ENCODE peak calls at places on chromosomes 4 and X, in five cellular contexts. S is ovary, K is IMR-90, B is heart left ventricle, X is mammary epithelial cell. T is an unnamed sample. For H3K27me3, the result is how much of the 10 kb centered on the place peaks cover.

GRCh38 chrX:129961180-129962083 is 21.0 kb upstream of the BCORL1 start:
- DNase-seq in S (no peak), K (no peak), B (peak), X (peak), T (no peak)

GRCh38 chrX:154056739-154057367 is 37.2 kb upstream of the IRAK1 start:
- DNase-seq in S (no peak), K (peak), B (no peak), X (peak), T (no peak)

GRCh38 chrX:154738013-154738738 is 12.7 kb downstream of the GAB3 start:
- DNase-seq in S (peak), K (peak), B (no peak), X (peak), T (peak)

GRCh38 chrX:8364369-8365141 is 100.1 kb upstream of the VCX3B start:
- DNase-seq in S (no peak), K (no peak), B (no peak), X (no peak), T (no peak)

GRCh38 chr4:105088110-105088879 is 58.4 kb upstream of the TET2 start:
- DNase-seq in S (no peak), K (peak), B (no peak), X (peak), T (peak)

GRCh38 chrX:40973619-40974018 is 111.6 kb upstream of the USP9X start:
- DNase-seq in S (no peak), K (no peak), B (no peak), X (no peak), T (no peak)

GRCh38 chrX:153906126-153906917 is 1.8 kb downstream of the AVPR2 start:
- DNase-seq in S (no peak), K (no peak), B (peak), X (no peak), T (no peak)

GRCh38 chrX:9340619-9341304 is 124.1 kb upstream of the TBL1X start:
- DNase-seq in S (peak), K (peak), B (no peak), X (no peak), T (no peak)

GRCh38 chrX:8192276-8192675 is 21.2 kb upstream of the VCX2 start:
- DNase-seq in S (no peak), K (no peak), B (no peak), X (no peak), T (no peak)

GRCh38 chr4:48943387-48943786 is 36.8 kb upstream of the OCIAD2 start:
- DNase-seq in S (no peak), K (no peak), B (no peak), X (peak), T (peak)

GRCh38 chr4:140019619-140020367 is 134.2 kb downstream of the MAML3 start:
- DNase-seq in S (no peak), K (no peak), B (no peak), X (no peak), T (no peak)

GRCh38 chrX:88604433-88605221 is 142.4 kb upstream of the CPXCR1 start:
- DNase-seq in S (no peak), K (no peak), B (no peak), X (no peak), T (no peak)

GRCh38 chrX:108264376-108264775 is 172.8 kb downstream of the ATG4A start:
- DNase-seq in S (no peak), K (no peak), B (no peak), X (no peak), T (no peak)

GRCh38 chrX:99795495-99795894 is 614.6 kb downstream of the PCDH19 start:
- DNase-seq in S (no peak), K (no peak), B (no peak), X (no peak), T (no peak)

GRCh38 chrX:31199051-31199769 is 127.4 kb upstream of the FTHL17 start:
- DNase-seq in S (no peak), K (no peak), B (no peak), X (peak), T (peak)

GRCh38 chr4:78799551-78800495 is 23.7 kb downstream of the BMP2K start:
- DNase-seq in S (no peak), K (no peak), B (no peak), X (peak), T (peak)

GRCh38 chrX:134406230-134406794 is 53.7 kb upstream of the HPRT1 start:
- DNase-seq in S (no peak), K (no peak), B (no peak), X (no peak), T (no peak)

GRCh38 chr4:147924604-147925412 is 192.9 kb downstream of the ARHGAP10 start:
- DNase-seq in S (peak), K (peak), B (no peak), X (no peak), T (peak)

GRCh38 chr4:59339631-59340030 is 1860.5 kb upstream of the ADGRL3 start:
- DNase-seq in S (no peak), K (no peak), B (no peak), X (no peak), T (no peak)

GRCh38 chrX:30626402-30626801 is 26.8 kb upstream of the GK start:
- DNase-seq in S (no peak), K (no peak), B (no peak), X (no peak), T (no peak)

GRCh38 chr4:74968456-74969164 is 35.7 kb downstream of the PARM1 start:
- DNase-seq in S (no peak), K (no peak), B (no peak), X (no peak), T (no peak)

GRCh38 chr4:118703118-118703517 is 17.9 kb downstream of the METTL14 start:
- DNase-seq in S (no peak), K (no peak), B (no peak), X (no peak), T (no peak)

DNA sequence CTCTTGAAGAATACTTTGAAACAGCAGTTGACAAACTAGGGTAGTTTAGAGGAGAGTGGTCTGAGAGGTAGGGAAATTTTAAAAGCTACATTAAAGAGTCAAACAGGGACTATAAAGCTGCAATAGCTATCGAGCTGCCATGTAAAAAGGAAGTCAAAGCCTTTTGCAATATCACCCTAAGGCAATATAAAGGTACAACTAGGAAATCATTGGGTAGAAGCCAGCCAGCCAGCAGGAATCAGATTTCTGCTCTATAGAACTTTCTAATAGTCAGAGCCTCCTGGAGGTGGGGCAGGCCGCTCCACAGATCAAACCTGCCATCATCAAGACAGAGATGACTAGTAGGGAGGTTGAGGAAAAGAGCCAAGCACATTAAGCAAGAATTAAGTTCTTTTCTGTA is 15.2 kb upstream of the PHOX2B start:
- DNase-seq in S (no peak), K (no peak), B (no peak), X (no peak), T (no peak)
- TF ChIP-seq CTCF in S (no peak), K (no peak), B (no peak), X (no peak), T (no peak)

DNA sequence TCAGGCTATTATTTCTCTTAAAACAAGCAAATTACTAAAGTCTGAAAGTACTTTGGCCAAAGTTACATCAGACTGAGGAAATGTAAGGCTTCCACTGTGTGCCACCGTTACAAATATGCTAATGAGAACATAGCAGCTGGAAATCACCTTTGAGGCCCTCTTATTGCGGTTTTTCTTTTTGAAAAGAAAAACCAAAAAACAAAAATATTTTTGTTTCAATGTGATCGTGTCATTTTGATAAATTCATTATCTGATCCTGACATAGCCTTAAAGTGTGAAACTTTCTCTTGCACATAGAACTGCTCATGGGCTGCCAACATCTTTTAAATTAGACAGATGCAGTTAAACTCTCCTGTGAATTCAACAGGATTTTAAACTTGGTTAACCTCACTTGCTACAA is 2.8 kb upstream of the TIFA start:
- DNase-seq in S (no peak), K (no peak), B (no peak), X (no peak), T (no peak)
- H3K27ac ChIP-seq in S (no peak), K (no peak), B (no peak), X (no peak), T (no peak)

GRCh38 chrX:18039023-18039422 is 177.9 kb upstream of the RAI2 start:
- DNase-seq in S (no peak), K (no peak), B (no peak), X (no peak), T (peak)
- H3K27me3 ChIP-seq in S (under half), K (under half), B (under half), X (under half), T (under half)

GRCh38 chrX:19127649-19128168 is 5.4 kb upstream of the ADGRG2 start:
- DNase-seq in S (no peak), K (no peak), B (no peak), X (peak), T (peak)

GRCh38 chrX:19129694-19130093 is 7.4 kb upstream of the ADGRG2 start:
- DNase-seq in S (no peak), K (no peak), B (no peak), X (no peak), T (no peak)

GRCh38 chrX:19133784-19134183 is 11.5 kb upstream of the ADGRG2 start:
- DNase-seq in S (no peak), K (no peak), B (no peak), X (no peak), T (no peak)

GRCh38 chrX:19130628-19131027 is 8.4 kb upstream of the ADGRG2 start:
- DNase-seq in S (no peak), K (no peak), B (no peak), X (no peak), T (no peak)
- TF ChIP-seq CTCF in S (no peak), K (no peak), B (no peak), X (no peak), T (no peak)

GRCh38 chr4:8009097-8009496 is 69.4 kb upstream of the AFAP1 start:
- DNase-seq in S (no peak), K (no peak), B (no peak), X (no peak), T (no peak)

GRCh38 chr4:8007581-8007980 is 67.9 kb upstream of the AFAP1 start:
- DNase-seq in S (no peak), K (no peak), B (no peak), X (no peak), T (no peak)

GRCh38 chr4:8008391-8008790 is 68.7 kb upstream of the AFAP1 start:
- DNase-seq in S (no peak), K (no peak), B (no peak), X (no peak), T (no peak)

GRCh38 chr4:8010618-8011017 is 71.0 kb upstream of the AFAP1 start:
- DNase-seq in S (peak), K (peak), B (no peak), X (no peak), T (no peak)

DNA sequence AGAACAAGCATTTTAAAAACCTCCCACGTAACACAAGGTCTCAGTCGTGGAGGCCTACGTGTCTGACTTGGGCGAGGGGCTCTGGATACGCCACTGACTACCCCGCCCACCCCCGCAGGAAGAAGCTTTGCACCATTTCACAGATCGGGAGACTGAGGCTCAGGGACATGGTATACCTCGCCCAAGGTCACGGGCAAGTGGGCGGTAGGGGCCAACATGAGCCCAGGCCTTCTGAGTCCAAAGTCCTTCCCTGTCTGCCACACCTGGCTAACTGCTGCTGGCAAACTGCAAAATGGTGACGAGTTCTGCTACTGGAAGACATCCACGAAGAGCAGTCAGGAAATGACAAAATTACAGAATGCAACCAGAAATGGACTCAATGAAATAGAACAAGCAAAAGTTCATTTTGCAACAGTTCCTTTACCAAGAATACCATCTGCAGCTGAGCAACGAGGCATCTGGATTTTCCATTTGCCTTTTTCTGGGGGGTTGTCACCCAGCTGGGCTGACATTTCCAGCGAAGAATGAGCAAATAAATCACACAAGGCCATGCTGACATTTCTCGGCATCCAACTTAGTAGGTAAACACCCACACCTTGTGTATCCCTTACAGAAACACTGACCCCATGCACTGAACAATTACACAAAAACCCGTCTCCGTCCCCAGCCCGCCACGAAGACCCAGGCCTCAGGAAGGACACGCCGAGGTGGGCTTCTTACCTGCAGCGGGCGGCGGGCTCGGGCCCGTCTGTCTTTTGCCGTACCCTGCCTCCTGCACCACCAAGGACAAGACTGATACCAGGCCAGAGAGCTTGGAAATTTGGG is 70.3 kb upstream of the AFAP1 start:
- DNase-seq in S (no peak), K (no peak), B (no peak), X (no peak), T (no peak)
- H3K27ac ChIP-seq in S (no peak), K (no peak), B (no peak), X (no peak), T (no peak)

GRCh38 chrX:137428251-137428661 is 137.7 kb upstream of the ZIC3 start:
- DNase-seq in S (no peak), K (no peak), B (no peak), X (no peak), T (no peak)

GRCh38 chrX:137427061-137427778 is 138.7 kb upstream of the ZIC3 start:
- DNase-seq in S (no peak), K (no peak), B (no peak), X (no peak), T (no peak)

GRCh38 chrX:137427813-137428212 is 138.1 kb upstream of the ZIC3 start:
- DNase-seq in S (no peak), K (no peak), B (no peak), X (no peak), T (no peak)

GRCh38 chrX:137430301-137430700 is 135.6 kb upstream of the ZIC3 start:
- DNase-seq in S (no peak), K (no peak), B (no peak), X (no peak), T (no peak)

GRCh38 chrX:137428777-137429564 is 137.0 kb upstream of the ZIC3 start:
- DNase-seq in S (no peak), K (no peak), B (no peak), X (no peak), T (no peak)
- H3K27me3 ChIP-seq in S (under half), K (under half), B (under half), X (under half), T (under half)

DNA sequence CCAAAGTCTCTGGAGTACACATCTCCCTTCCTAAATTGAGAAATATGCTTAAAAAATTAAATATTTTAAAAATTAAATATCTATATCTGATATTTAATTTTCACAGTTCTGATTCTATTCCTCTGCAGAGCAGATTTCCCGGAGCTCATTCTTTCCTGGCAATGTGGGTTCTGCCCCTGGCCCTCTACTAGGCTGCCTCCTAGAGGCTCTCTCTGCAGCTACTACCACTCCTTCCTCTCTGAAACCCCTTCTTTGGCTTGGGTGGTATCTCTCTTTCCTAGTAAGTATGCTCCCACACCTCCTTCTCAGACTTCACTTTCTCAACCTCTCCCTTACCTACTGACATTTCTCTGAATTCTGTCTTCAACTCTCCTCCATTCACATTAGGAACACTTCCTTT is 45.3 kb downstream of the RPGR start:
- DNase-seq in S (no peak), K (no peak), B (no peak), X (no peak), T (no peak)
- TF ChIP-seq CTCF in S (no peak), K (peak), B (peak), X (peak), T (peak)

GRCh38 chr4:86721412-86721811 is 127.3 kb downstream of the PTPN13 start:
- DNase-seq in S (no peak), K (no peak), B (no peak), X (no peak), T (no peak)
- H3K27ac ChIP-seq in S (no peak), K (no peak), B (no peak), X (no peak), T (no peak)

GRCh38 chr4:54091637-54092404 is 8.1 kb upstream of the GSX2 start:
- DNase-seq in S (peak), K (peak), B (peak), X (peak), T (peak)

GRCh38 chr4:54092405-54092759 is 7.6 kb upstream of the GSX2 start:
- DNase-seq in S (no peak), K (no peak), B (no peak), X (no peak), T (no peak)

GRCh38 chr4:54093609-54094240 is 6.2 kb upstream of the GSX2 start:
- DNase-seq in S (no peak), K (no peak), B (no peak), X (no peak), T (no peak)

GRCh38 chr4:54094449-54094848 is 5.5 kb upstream of the GSX2 start:
- DNase-seq in S (no peak), K (no peak), B (no peak), X (no peak), T (no peak)

DNA sequence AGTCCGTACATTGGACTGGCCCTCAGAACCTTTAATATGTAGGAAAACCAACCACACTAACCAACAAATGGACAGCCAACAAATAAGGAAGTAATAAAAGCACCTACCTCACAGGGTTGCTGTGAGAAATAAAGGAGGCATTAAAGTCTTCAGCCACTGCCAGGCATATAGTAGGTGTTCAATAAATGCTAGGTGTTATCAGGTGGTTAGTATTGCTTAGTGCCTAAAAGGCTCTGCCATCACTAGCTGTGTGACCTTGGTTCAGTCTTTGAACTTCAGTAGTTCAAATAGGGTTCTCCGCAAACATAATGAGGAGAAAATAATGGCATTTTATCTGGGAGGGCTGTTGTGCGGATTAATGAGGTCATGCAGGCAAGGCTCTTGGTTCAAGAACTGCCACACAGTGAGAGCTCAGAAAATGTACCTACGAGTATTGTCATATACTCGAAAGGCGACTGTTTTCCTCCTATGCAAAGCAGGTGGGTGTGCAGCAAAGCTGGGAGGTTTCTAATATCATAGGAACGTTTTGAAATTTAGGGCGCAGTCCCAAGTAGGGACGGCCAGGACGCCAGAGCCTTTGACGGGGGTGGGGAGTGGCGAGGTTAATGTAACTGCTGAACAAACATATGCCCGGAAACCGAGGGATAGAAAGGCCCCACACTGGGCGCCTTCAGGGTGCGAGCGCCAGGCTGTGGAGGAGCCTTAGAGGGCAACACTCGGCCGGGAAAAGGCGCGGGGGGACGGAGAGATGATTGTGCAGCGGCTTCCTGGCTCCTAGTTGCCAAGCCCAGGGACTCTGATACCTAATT is 7.0 kb upstream of the GSX2 start:
- DNase-seq in S (no peak), K (no peak), B (no peak), X (no peak), T (no peak)
- H3K27me3 ChIP-seq in S (under half), K (under half), B (under half), X (under half), T (half or more)